ENCODE peak calls at places on chromosomes 7 and 10, in four cellular contexts. Q is psoas muscle; Z is small intestine; S is naive thymus-derived CD4-positive, alpha-beta T cell. E is an unnamed sample.

GRCh38 chr10:110566472-110567200 is 859 bp upstream of the SMC3 start:
- DNase-seq in Q (no peak), S (no peak), Z (no peak), E (no peak)

GRCh38 chr7:126401918-126402317 is 850.8 kb downstream of the GRM8 start:
- DNase-seq in S (no peak), Q (no peak), Z (no peak), E (no peak)

GRCh38 chr7:106571563-106571962 is 89.4 kb downstream of the CCDC71L start:
- DNase-seq in S (no peak), Q (no peak), Z (no peak), E (no peak)

GRCh38 chr7:101612885-101613490 is 16.1 kb downstream of the MYL10 start:
- DNase-seq in S (no peak), Q (no peak), Z (no peak), E (no peak)

GRCh38 chr7:94440460-94441039 is 45.9 kb downstream of the COL1A2 start:
- DNase-seq in Q (no peak), Z (peak; percentile 48), S (no peak), E (no peak)

GRCh38 chr7:79353720-79354468 is 99.6 kb downstream of the MAGI2 start:
- DNase-seq in S (no peak), Q (no peak), Z (no peak), E (no peak)

GRCh38 chr10:113232928-113233511 is 283.0 kb downstream of the TCF7L2 start:
- DNase-seq in Z (peak; percentile 57), S (no peak), Q (no peak), E (no peak)

GRCh38 chr10:22103701-22104100 is 100.2 kb upstream of the DNAJC1 start:
- DNase-seq in Q (no peak), Z (no peak), S (peak; percentile 2), E (no peak)

GRCh38 chr10:88389456-88389855 is 193.7 kb downstream of the RNLS start:
- DNase-seq in S (peak; percentile 43), Q (no peak), Z (peak; percentile 72), E (no peak)

GRCh38 chr10:25661632-25662031 is 272.4 kb upstream of the MYO3A start:
- DNase-seq in Q (no peak), S (no peak), Z (no peak), E (no peak)

GRCh38 chr7:12638851-12639467 is 48.5 kb upstream of the ARL4A start:
- DNase-seq in Z (peak; percentile 45), Q (no peak), S (peak; percentile 43), E (no peak)

GRCh38 chr10:49183596-49184542 is 4.3 kb downstream of the TMEM273 start:
- DNase-seq in S (no peak), Q (no peak), Z (peak; percentile 27), E (no peak)

GRCh38 chr7:138935438-138936079 is 45.6 kb downstream of the KIAA1549 start:
- DNase-seq in S (no peak), Q (peak; percentile 42), Z (peak; percentile 46), E (no peak)

GRCh38 chr7:76515999-76516443 is 5.7 kb downstream of the UPK3B start:
- DNase-seq in Q (no peak), Z (no peak), S (peak; percentile 16), E (no peak)

GRCh38 chr10:28954211-28954610 is 276.9 kb downstream of the BAMBI start:
- DNase-seq in Q (no peak), Z (no peak), S (no peak), E (no peak)

GRCh38 chr7:159227433-159227832 is 82.8 kb upstream of the VIPR2 start:
- DNase-seq in Q (no peak), S (no peak), Z (no peak), E (no peak)

GRCh38 chr10:125824736-125825135 is 1.4 kb downstream of the BCCIP start:
- DNase-seq in Q (no peak), S (no peak), Z (no peak), E (no peak)

GRCh38 chr7:135169141-135169935 is 1.2 kb downstream of the CYREN start:
- DNase-seq in Z (peak; percentile 37), Q (peak; percentile 48), S (peak; percentile 27), E (no peak)

GRCh38 chr7:117871778-117872538 is 1.3 kb downstream of the CTTNBP2 start:
- DNase-seq in Q (peak; percentile 20), S (no peak), Z (no peak), E (no peak)

GRCh38 chr10:122692744-122693143 is 6.9 kb downstream of the C10orf120 start:
- DNase-seq in Z (no peak), S (no peak), Q (no peak), E (no peak)

GRCh38 chr10:24118246-24118645 is 90.7 kb upstream of the KIAA1217 start:
- DNase-seq in Q (no peak), S (no peak), Z (no peak), E (no peak)

GRCh38 chr10:100065084-100065660 is 16.5 kb downstream of the CPN1 start:
- DNase-seq in Z (no peak), S (no peak), Q (no peak), E (no peak)

GRCh38 chr10:118003146-118003545 is 43.6 kb downstream of the RAB11FIP2 start:
- DNase-seq in Z (no peak), S (no peak), Q (no peak), E (no peak)

GRCh38 chr7:157641866-157642265 is 305.1 kb downstream of the DNAJB6 start:
- DNase-seq in S (no peak), Q (no peak), Z (no peak), E (no peak)

GRCh38 chr7:138665249-138665648 is 35.9 kb downstream of the SVOPL start:
- DNase-seq in Z (peak; percentile 17), Q (no peak), S (no peak), E (no peak)

GRCh38 chr7:75991531-75992082 is 2.8 kb downstream of the TMEM120A start:
- DNase-seq in S (no peak), Q (no peak), Z (no peak), E (no peak)

GRCh38 chr10:35172574-35172973 is 45.9 kb downstream of the CREM start:
- DNase-seq in Z (no peak), S (no peak), Q (peak; percentile 32), E (no peak)

GRCh38 chr10:101879456-101880189 is 36.0 kb upstream of the KCNIP2 start:
- DNase-seq in S (no peak), Z (no peak), Q (no peak), E (no peak)

GRCh38 chr10:33565231-33565630 is 230.8 kb upstream of the NRP1 start:
- DNase-seq in S (no peak), Q (no peak), Z (no peak), E (no peak)

GRCh38 chr7:104175336-104175984 is 32.4 kb downstream of the ORC5 start:
- DNase-seq in Q (no peak), S (no peak), Z (no peak), E (no peak)

GRCh38 chr10:33697016-33697415 is 362.5 kb upstream of the NRP1 start:
- DNase-seq in Q (no peak), S (no peak), Z (no peak), E (no peak)

GRCh38 chr10:34498821-34499220 is 316.3 kb downstream of the PARD3 start:
- DNase-seq in Q (no peak), Z (no peak), S (no peak), E (no peak)

GRCh38 chr7:104207348-104207730 is 474 bp downstream of the ORC5 start:
- DNase-seq in Z (no peak), Q (no peak), S (no peak), E (no peak)

GRCh38 chr7:98754041-98754479 is 115.8 kb downstream of the TMEM130 start:
- DNase-seq in Z (no peak), Q (no peak), S (no peak), E (no peak)
- H3K36me3 ChIP-seq in Z (no peaks in the 10 kb centered on the region), Q (no peaks in the 10 kb centered on the region), S (no peaks in the 10 kb centered on the region), E (no peaks in the 10 kb centered on the region)

DNA sequence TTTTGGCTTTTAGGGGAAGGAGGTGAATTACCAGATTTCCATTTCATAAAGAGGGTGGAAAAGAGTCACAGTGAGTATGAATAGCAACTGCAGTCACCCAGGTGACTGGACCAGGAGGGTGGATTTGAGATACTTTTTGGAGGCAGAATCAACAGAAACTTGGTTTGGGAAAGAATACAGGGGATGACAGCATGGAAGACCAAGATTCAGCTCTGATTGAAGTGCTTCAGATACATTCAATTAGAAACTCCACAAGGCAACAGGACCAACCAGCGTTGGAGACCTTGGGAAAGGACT is 83.0 kb downstream of the SGMS1 start:
- DNase-seq in S (no peak), Z (no peak), Q (no peak), E (no peak)
- H3K4me1 ChIP-seq in S (peaks cover 13% of the 10 kb centered on the region), Z (peaks cover 10% of the 10 kb centered on the region), Q (peaks cover 16% of the 10 kb centered on the region), E (peaks cover 24% of the 10 kb centered on the region)

GRCh38 chr7:17368856-17369520 is 70.5 kb downstream of the AHR start:
- DNase-seq in S (no peak), Q (no peak), Z (no peak), E (no peak)

GRCh38 chr7:17370901-17371550 is 72.6 kb downstream of the AHR start:
- DNase-seq in S (no peak), Q (no peak), Z (no peak), E (no peak)

GRCh38 chr7:17367502-17367901 is 69.0 kb downstream of the AHR start:
- DNase-seq in Q (no peak), S (no peak), Z (no peak), E (no peak)

GRCh38 chr7:17371656-17372524 is 73.4 kb downstream of the AHR start:
- DNase-seq in Z (peak; percentile 96), Q (no peak), S (no peak), E (no peak)

GRCh38 chr7:17369686-17370426 is 71.4 kb downstream of the AHR start:
- DNase-seq in Q (no peak), Z (peak; percentile 66), S (no peak), E (no peak)
- H3K27ac ChIP-seq in Q (no peak overlapping the region), Z (no peak overlapping the region), S (no peak overlapping the region), E (no peak overlapping the region)

DNA sequence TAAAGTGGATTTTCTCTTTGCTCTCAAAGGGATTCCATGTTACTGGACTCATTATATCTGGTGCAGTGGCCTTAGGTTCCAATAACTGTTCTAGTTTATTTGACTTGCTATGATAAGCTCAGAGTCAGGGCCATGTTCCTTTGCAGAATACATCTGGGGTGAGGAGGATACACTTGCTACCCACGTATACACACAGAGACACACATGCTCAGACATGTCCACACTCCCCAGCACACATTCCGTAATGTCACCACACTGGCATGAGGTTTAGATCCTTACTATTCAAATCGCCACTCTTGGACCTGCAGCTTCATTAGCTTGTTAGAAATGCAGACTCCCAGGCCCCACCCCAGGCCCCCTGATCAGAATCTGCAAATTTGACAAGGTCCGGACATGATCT is 195.3 kb downstream of the BMPER start:
- DNase-seq in Z (no peak), S (no peak), Q (no peak), E (no peak)
- H3K36me3 ChIP-seq in Z (no peaks in the 10 kb centered on the region), S (no peaks in the 10 kb centered on the region), Q (no peaks in the 10 kb centered on the region), E (no peaks in the 10 kb centered on the region)